ENCODE peak calls at places on chromosome 17, in four cellular contexts. F, P, R and O are unnamed samples.
A peak's percentile ranks its signal among the peaks of the same experiment; 100 is the strongest.

GRCh38 chr17:64356304-64356686 is 34.4 kb downstream of the PECAM1 start:
- DNase-seq in P (no peak), R (no peak), F (no peak), O (no peak)

GRCh38 chr17:78678220-78678554 is 101.0 kb upstream of the DNAH17 start:
- DNase-seq in R (no peak), F (no peak), P (no peak), O (no peak)

GRCh38 chr17:48593126-48593829 is at the start of gene HOXB5:
- DNase-seq in R (no peak), P (no peak), F (no peak), O (no peak)

GRCh38 chr17:4590981-4591453 is 6.7 kb downstream of the SMTNL2 start:
- DNase-seq in F (no peak), R (no peak), P (no peak), O (no peak)

GRCh38 chr17:4717791-4718190 is 7.4 kb downstream of the ARRB2 start:
- DNase-seq in P (no peak), F (no peak), R (no peak), O (no peak)

GRCh38 chr17:8153550-8153956 is 1.3 kb upstream of the PER1 start:
- DNase-seq in F (no peak), P (no peak), R (peak; percentile 33), O (peak; percentile 38)

GRCh38 chr17:57898487-57899311 is 48.9 kb upstream of the MRPS23 start:
- DNase-seq in F (peak; percentile 58), R (no peak), P (no peak), O (peak; percentile 86)

GRCh38 chr17:15213381-15214087 is 51.6 kb downstream of the PMP22 start:
- DNase-seq in F (peak; percentile 31), R (peak; percentile 65), P (no peak), O (peak; percentile 72)

GRCh38 chr17:30332057-30332542 is 1.8 kb downstream of the TMIGD1 start:
- DNase-seq in P (peak; percentile 81), F (no peak), R (peak; percentile 39), O (no peak)

GRCh38 chr17:29133146-29133713 is 47.0 kb downstream of the MYO18A start:
- DNase-seq in F (no peak), P (no peak), R (peak; percentile 39), O (peak; percentile 41)

GRCh38 chr17:2059125-2059836 is 4.4 kb downstream of the HIC1 start:
- DNase-seq in F (no peak), R (no peak), P (no peak), O (peak; percentile 62)

GRCh38 chr17:10574324-10574723 is 24.9 kb upstream of the MYH2 start:
- DNase-seq in F (no peak), R (no peak), P (no peak), O (no peak)

GRCh38 chr17:80774146-80774545 is 217.5 kb upstream of the CHMP6 start:
- DNase-seq in R (no peak), P (no peak), F (no peak), O (no peak)

GRCh38 chr17:7394452-7395191 is at the start of gene PLSCR3:
- DNase-seq in P (peak; percentile 85), R (peak; percentile 76), F (peak; percentile 98), O (peak; percentile 89)

GRCh38 chr17:73182616-73183310 is 10.1 kb upstream of the COG1 start:
- DNase-seq in F (peak; percentile 62), R (no peak), P (no peak), O (no peak)

DNA sequence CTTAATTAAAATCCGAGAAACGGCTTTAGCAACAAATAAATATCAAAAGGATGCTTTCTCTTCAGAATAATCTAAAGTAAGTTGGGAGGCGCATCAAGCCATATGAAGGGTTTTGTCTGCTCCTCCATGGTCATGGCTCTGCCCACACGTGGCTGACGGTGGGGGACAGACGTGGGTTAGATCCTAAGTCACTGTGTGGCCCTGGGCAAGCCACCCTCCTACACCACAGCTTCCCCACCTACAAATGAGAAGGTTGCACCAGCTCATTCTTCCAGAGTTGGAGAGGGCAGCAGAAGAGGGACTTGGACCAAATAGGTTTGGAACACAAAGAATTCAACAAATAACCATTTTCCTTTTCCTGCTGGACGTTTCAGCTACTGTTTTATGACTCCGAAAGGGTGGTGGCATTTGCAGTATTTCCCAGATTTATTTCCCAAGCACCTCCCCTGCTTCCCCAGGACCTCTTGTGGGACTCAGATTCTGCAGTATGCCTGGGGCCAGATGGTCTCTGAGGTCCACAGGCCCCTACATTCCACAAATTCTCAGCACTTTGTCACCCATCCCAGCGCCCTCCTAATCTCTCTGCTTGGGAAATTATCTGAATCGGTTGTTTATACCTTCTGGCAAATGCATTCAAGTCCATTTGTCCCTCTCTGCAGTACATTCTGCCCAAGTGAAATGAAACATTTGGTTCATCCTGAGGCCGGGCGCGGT is 17.8 kb downstream of the LRRC75A start:
- DNase-seq in P (no peak), R (no peak), F (no peak), O (peak; percentile 63)
- TF ChIP-seq EZH2phosphoT487 in P (no peak), R (no peak), F (no peak), O (no peak)

GRCh38 chr17:40224707-40225092 is 5.6 kb downstream of the WIPF2 start:
- DNase-seq in F (no peak), R (no peak), P (no peak), O (no peak)
- H3K4me3 ChIP-seq in F (no peak overlapping the region), R (no peak overlapping the region), P (no peak overlapping the region), O (no peak overlapping the region)

GRCh38 chr17:82226170-82226808 is 2.6 kb upstream of the SLC16A3 start:
- DNase-seq in F (no peak), P (no peak), R (no peak), O (no peak)
- TF ChIP-seq EZH2phosphoT487 in F (no peak), P (no peak), R (no peak), O (no peak)

GRCh38 chr17:27085517-27085916 is 208.4 kb upstream of the WSB1 start:
- DNase-seq in F (no peak), R (no peak), P (no peak), O (no peak)
- H3K4me3 ChIP-seq in F (peak overlapping the region; percentile 2), R (no peak overlapping the region), P (no peak overlapping the region), O (no peak overlapping the region)

GRCh38 chr17:82449136-82449882 is 1.2 kb downstream of the CYBC1 start:
- DNase-seq in R (no peak), P (peak; percentile 85), F (peak; percentile 52), O (peak; percentile 82)
- TF ChIP-seq EZH2phosphoT487 in R (no peak), P (no peak), F (no peak), O (no peak)